ENCODE peak calls at places on chromosomes 3 and 15, in five cellular contexts. I, U, X, N and F are unnamed samples.

GRCh38 chr15:70269991-70270751 is 172.5 kb upstream of the TLE3 start:
- DNase-seq in X (no peak), U (no peak), N (peak; percentile 88), I (no peak), F (no peak)

GRCh38 chr3:44682182-44682896 is 30.1 kb upstream of the ZNF502 start:
- DNase-seq in N (peak; percentile 20), I (no peak), X (no peak), U (no peak), F (no peak)

GRCh38 chr3:139225551-139225950 is 118.3 kb upstream of the MRPS22 start:
- DNase-seq in U (no peak), N (no peak), I (no peak), X (no peak), F (no peak)

GRCh38 chr3:190012784-190013183 is 107.9 kb downstream of the P3H2 start:
- DNase-seq in X (no peak), N (no peak), U (no peak), I (no peak), F (no peak)

GRCh38 chr3:170425491-170426239 is 7.0 kb downstream of the CLDN11 start:
- DNase-seq in X (peak; percentile 51), U (peak; percentile 21), I (peak; percentile 66), N (no peak), F (no peak)

GRCh38 chr3:18771931-18772330 is 346.8 kb upstream of the SATB1 start:
- DNase-seq in U (no peak), I (no peak), N (no peak), X (no peak), F (no peak)

GRCh38 chr3:128849776-128850542 is 29.5 kb upstream of the ACAD9 start:
- DNase-seq in N (no peak), U (peak; percentile 29), X (no peak), I (peak; percentile 46), F (no peak)

GRCh38 chr15:47715856-47716445 is 1.4 kb upstream of the SEMA6D start:
- DNase-seq in X (no peak), I (no peak), N (peak; percentile 89), U (no peak), F (no peak)

GRCh38 chr3:64352596-64352989 is 127.3 kb upstream of the PRICKLE2 start:
- DNase-seq in I (no peak), U (no peak), X (peak; percentile 74), N (no peak), F (no peak)

GRCh38 chr3:158103131-158103955 is 2.9 kb downstream of the SHOX2 start:
- DNase-seq in I (no peak), X (no peak), N (no peak), U (peak; percentile 54), F (no peak)

GRCh38 chr15:41022487-41023090 is 69.3 kb downstream of the CHAC1 start:
- DNase-seq in N (peak; percentile 80), U (peak; percentile 71), I (peak; percentile 46), X (no peak), F (no peak)

GRCh38 chr3:176514297-176514696 is 683.0 kb downstream of the TBL1XR1 start:
- DNase-seq in I (peak; percentile 87), N (peak; percentile 73), X (no peak), U (peak; percentile 97), F (no peak)

GRCh38 chr3:190338717-190339116 is 16.5 kb upstream of the CLDN1 start:
- DNase-seq in U (no peak), I (no peak), X (no peak), N (peak; percentile 50), F (no peak)

GRCh38 chr3:179565496-179565895 is 2.8 kb downstream of the ACTL6A start:
- DNase-seq in I (no peak), N (no peak), X (no peak), U (no peak), F (no peak)

GRCh38 chr3:186772281-186772885 is 11.0 kb upstream of the EIF4A2 start:
- DNase-seq in U (peak; percentile 30), X (no peak), I (no peak), N (no peak), F (no peak)

GRCh38 chr3:56958879-56959607 is 101.4 kb upstream of the SPATA12 start:
- DNase-seq in U (no peak), X (no peak), I (no peak), N (no peak), F (no peak)

GRCh38 chr3:180280601-180281000 is 243.9 kb upstream of the PEX5L start:
- DNase-seq in U (no peak), X (no peak), N (no peak), I (no peak), F (no peak)

GRCh38 chr15:100140527-100141303 is 201.1 kb downstream of the ADAMTS17 start:
- DNase-seq in I (no peak), N (no peak), U (no peak), X (no peak), F (no peak)

GRCh38 chr3:12901631-12902045 is 60.3 kb upstream of the RPL32 start:
- DNase-seq in N (no peak), X (no peak), I (peak; percentile 44), U (no peak), F (no peak)

GRCh38 chr15:67085818-67086649 is 20.6 kb downstream of the SMAD3 start:
- DNase-seq in I (peak; percentile 54), X (no peak), N (no peak), U (no peak), F (no peak)

DNA sequence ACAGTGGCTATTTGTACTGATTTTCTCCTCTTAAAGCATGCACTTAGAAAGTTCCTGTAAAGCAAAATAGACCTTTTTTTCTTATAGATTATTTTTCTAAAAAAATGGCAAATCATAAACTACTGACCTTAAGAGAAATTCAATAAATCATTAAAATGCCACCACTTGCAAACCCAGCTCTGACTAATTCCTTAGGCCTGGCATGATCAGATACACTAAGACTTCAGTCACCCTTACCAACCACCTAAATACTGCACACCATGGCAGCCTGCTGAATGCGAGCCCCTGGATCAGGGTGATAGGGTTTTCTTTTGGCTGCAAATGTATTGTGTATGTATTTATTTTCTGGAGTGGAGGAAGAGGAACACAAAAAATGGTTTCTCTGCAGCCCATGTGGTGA is 370.6 kb upstream of the TBL1XR1 start:
- DNase-seq in I (no peak), X (no peak), N (no peak), U (no peak), F (no peak)
- TF ChIP-seq POLR2AphosphoS5 in I (no peak), X (no peak), N (no peak), U (no peak), F (no peak)

GRCh38 chr3:124227150-124227630 is 235.3 kb upstream of the ROPN1 start:
- DNase-seq in I (no peak), N (no peak), U (no peak), X (no peak), F (no peak)
- H3K27me3 ChIP-seq in I (no peaks in the 10 kb centered on the region), N (no peaks in the 10 kb centered on the region), U (no peaks in the 10 kb centered on the region), X (no peaks in the 10 kb centered on the region), F (no peaks in the 10 kb centered on the region)

GRCh38 chr15:55250392-55250791 is 39.2 kb downstream of the RAB27A start:
- DNase-seq in X (no peak), N (no peak), U (no peak), I (no peak), F (no peak)
- TF ChIP-seq POLR2AphosphoS5 in X (peak; percentile 84), N (no peak), U (no peak), I (no peak), F (peak; percentile 58)

GRCh38 chr3:185685231-185686035 is 99.3 kb downstream of the SENP2 start:
- DNase-seq in I (no peak), N (no peak), X (no peak), U (no peak), F (no peak)
- H3K27me3 ChIP-seq in I (no peaks in the 10 kb centered on the region), N (no peaks in the 10 kb centered on the region), X (no peaks in the 10 kb centered on the region), U (no peaks in the 10 kb centered on the region), F (no peaks in the 10 kb centered on the region)

GRCh38 chr3:168951884-168952283 is 711.6 kb downstream of the MECOM start:
- DNase-seq in N (no peak), U (peak; percentile 8), X (no peak), I (no peak), F (no peak)

GRCh38 chr3:168951368-168951767 is 712.1 kb downstream of the MECOM start:
- DNase-seq in U (no peak), I (no peak), N (no peak), X (no peak), F (no peak)

GRCh38 chr3:168952551-168952950 is 711.0 kb downstream of the MECOM start:
- DNase-seq in I (no peak), N (peak; percentile 62), U (no peak), X (no peak), F (no peak)

GRCh38 chr3:168959731-168960130 is 703.8 kb downstream of the MECOM start:
- DNase-seq in X (no peak), N (no peak), U (no peak), I (no peak), F (no peak)

GRCh38 chr3:168956087-168956486 is 707.4 kb downstream of the MECOM start:
- DNase-seq in I (no peak), X (no peak), N (no peak), U (no peak), F (no peak)
- TF ChIP-seq POLR2AphosphoS5 in I (no peak), X (no peak), N (no peak), U (no peak), F (no peak)

GRCh38 chr3:66583646-66584045 is 82.8 kb upstream of the LRIG1 start:
- DNase-seq in U (no peak), N (no peak), X (no peak), I (no peak), F (no peak)

GRCh38 chr3:66586853-66587252 is 86.0 kb upstream of the LRIG1 start:
- DNase-seq in X (no peak), I (no peak), N (no peak), U (no peak), F (no peak)

GRCh38 chr3:66581261-66581660 is 80.4 kb upstream of the LRIG1 start:
- DNase-seq in U (no peak), X (no peak), I (no peak), N (no peak), F (no peak)

GRCh38 chr3:66585696-66586095 is 84.9 kb upstream of the LRIG1 start:
- DNase-seq in X (no peak), N (no peak), I (no peak), U (no peak), F (no peak)

DNA sequence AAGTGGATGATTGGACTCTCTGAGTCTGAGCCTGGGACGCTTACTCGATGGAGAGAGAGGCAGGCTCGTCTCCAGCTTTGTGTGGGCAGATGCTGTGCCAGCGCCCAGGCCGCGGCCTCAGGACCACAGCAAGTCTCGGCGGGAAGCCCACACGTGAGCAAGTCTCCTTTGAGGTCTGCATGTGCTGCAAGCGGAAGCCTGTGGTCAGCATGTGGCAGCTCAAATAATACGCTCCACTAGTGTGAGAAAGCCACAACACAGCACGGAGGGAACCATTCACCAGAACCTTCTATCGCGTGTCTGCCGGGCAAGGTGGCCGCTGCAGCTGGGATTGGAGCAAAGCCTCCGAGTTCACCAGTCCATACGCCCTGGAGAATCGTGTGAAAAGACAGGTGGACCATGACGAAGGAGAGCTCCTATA is 81.9 kb upstream of the LRIG1 start:
- DNase-seq in X (peak; percentile 41), U (no peak), I (no peak), N (no peak), F (no peak)
- H3K27me3 ChIP-seq in X (no peaks in the 10 kb centered on the region), U (no peaks in the 10 kb centered on the region), I (peaks cover 12% of the 10 kb centered on the region), N (no peaks in the 10 kb centered on the region), F (no peaks in the 10 kb centered on the region)

DNA sequence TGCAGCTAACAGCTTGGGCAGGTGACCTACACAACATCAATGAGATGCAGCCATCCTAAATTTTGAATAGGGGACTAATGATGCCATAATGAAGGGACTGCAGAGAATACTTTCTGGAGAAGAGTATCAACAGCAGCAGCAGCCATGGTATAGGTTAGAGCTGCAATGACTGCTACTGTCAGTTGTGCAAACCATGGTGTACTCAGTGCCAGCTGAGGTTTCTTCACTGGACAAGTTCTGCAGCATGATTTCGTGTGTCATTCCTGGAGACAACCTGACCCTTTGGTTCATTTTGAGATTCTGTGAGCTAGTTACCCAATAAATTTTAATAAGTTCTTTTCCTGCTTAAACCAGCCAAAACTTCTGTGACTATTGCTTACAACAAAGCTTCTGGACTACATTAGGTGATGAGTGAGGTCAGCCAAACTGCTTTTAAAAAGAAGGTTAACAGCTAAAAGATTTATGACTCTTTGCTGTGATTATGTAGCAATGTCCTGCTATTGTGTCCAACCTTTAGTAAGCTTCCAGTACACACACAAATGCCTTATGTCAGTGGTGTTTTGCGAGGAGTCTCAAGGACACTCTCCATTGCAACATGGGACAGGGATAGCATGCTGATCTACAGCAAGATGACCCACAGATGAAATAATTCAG is 4.8 kb upstream of the DAZL start:
- DNase-seq in N (peak; percentile 6), U (no peak), I (no peak), X (no peak), F (peak; percentile 73)
- TF ChIP-seq POLR2AphosphoS5 in N (no peak), U (no peak), I (no peak), X (peak; percentile 69), F (peak; percentile 57)